ENCODE peak calls at places on chromosomes 6 and 20, in five cellular contexts. T, F, Y, H and M are unnamed samples.

GRCh38 chr6:684831-685636 is 7.9 kb downstream of the EXOC2 start:
- DNase-seq in T (no peak), Y (no peak), H (peak; percentile 40), F (no peak), M (no peak)

GRCh38 chr6:139334791-139335446 is 39.5 kb downstream of the CITED2 start:
- DNase-seq in H (peak; percentile 22), T (no peak), Y (no peak), F (no peak), M (no peak)

GRCh38 chr6:108737594-108738546 is 110.4 kb upstream of the ARMC2 start:
- DNase-seq in T (peak; percentile 84), Y (no peak), F (peak; percentile 86), H (peak; percentile 82), M (no peak)

GRCh38 chr6:111478064-111478476 is 4.9 kb downstream of the REV3L start:
- DNase-seq in T (peak; percentile 9), H (peak; percentile 65), Y (peak; percentile 28), F (no peak), M (no peak)

GRCh38 chr6:84018453-84019061 is 15.0 kb upstream of the MRAP2 start:
- DNase-seq in F (peak; percentile 40), T (no peak), H (no peak), Y (no peak), M (no peak)

GRCh38 chr20:48845000-48845399 is 17.2 kb upstream of the PREX1 start:
- DNase-seq in H (no peak), Y (no peak), T (no peak), F (no peak), M (no peak)

GRCh38 chr20:555933-556332 is 12.3 kb upstream of the CSNK2A1 start:
- DNase-seq in F (no peak), Y (peak; percentile 81), H (no peak), T (no peak), M (no peak)

GRCh38 chr6:67210450-67210849 is 1424.6 kb upstream of the ADGRB3 start:
- DNase-seq in F (no peak), Y (no peak), T (no peak), H (no peak), M (no peak)

GRCh38 chr6:7770111-7770510 is 44.2 kb downstream of the BMP6 start:
- DNase-seq in F (no peak), Y (no peak), T (no peak), H (no peak), M (peak; percentile 6)

GRCh38 chr20:44938637-44939036 is 21.6 kb downstream of the TOMM34 start:
- DNase-seq in Y (no peak), T (no peak), F (no peak), H (peak; percentile 36), M (no peak)

GRCh38 chr6:89986650-89987074 is 92.4 kb downstream of the GJA10 start:
- DNase-seq in T (no peak), H (no peak), F (no peak), Y (no peak), M (no peak)

DNA sequence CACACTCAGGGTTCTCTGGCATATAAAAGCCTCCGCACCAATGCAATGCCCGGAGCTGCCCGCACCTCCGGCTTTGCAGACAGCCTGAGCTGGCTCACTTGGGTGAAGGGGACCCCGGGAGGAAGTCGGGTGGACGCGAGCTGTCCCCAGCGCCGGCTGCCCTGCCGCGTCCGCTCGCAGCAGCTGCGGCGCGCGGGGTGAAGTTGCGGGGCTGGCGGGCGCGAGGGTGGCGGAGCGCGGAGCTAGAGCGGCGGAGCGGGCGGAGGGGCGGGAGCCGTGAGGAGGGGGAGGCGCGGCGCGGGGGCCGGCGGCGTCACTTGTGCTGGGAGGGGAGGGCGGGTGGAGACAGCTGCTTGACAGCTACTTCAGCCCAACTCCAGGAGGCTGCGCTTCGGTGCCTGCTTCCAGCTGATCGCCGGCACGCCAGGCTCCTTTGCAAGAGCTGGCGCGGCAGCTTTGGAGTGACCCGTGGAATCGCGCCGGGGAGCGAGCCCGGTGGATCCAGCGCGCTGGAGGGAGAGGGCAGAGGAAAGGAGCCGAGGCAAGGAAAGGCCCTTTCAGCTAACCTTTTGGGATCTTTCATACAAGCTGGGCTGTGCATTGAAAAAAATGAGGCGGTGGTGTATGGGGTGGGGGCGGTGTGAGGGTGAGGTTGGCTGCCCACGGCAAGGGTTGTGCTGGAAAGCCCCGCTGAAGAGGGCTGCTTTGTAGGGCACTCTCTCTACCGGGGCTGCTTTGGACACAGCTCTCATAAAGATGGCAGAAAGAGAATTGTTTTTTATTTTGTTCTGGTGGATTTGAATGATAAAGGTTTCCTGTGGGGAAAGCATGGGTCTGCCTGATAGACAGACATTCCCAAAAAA is 24.7 kb downstream of the RIPOR2 start:
- DNase-seq in H (peak; percentile 23), F (no peak), Y (no peak), T (peak; percentile 28), M (no peak)
- TF ChIP-seq EZH2 in H (peak; percentile 71), F (no peak), Y (no peak), T (no peak), M (no peak)

GRCh38 chr6:106461084-106461483 is 100.6 kb downstream of the CRYBG1 start:
- DNase-seq in F (no peak), T (no peak), H (no peak), Y (no peak), M (no peak)

GRCh38 chr6:106458021-106458986 is 97.8 kb downstream of the CRYBG1 start:
- DNase-seq in Y (no peak), F (no peak), T (no peak), H (no peak), M (no peak)

GRCh38 chr6:106466211-106466610 is 105.7 kb downstream of the CRYBG1 start:
- DNase-seq in F (no peak), H (no peak), T (no peak), Y (no peak), M (no peak)

GRCh38 chr6:106462923-106463557 is 102.5 kb downstream of the CRYBG1 start:
- DNase-seq in H (no peak), T (no peak), F (no peak), Y (peak; percentile 81), M (no peak)

DNA sequence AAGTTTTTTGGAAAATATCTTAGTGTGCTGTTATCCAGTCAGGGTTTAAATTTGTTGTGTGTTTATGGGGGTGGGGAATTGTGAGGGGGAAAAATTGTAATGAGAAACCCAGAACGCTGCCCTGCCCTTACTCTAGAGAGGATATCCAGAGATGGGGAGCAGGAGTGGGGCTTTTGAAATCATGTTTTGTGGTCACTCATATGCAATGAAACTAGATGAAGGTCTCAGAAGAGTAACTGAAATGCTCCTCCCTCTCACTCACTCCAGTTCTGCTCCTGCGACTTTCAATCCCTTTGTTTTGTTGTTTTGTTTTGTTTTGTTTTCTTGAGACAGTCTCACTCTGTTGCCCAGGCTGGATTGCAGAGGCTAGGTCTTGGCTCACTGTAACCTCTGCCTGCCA is 100.0 kb downstream of the CRYBG1 start:
- DNase-seq in F (no peak), T (no peak), H (no peak), Y (no peak), M (no peak)
- TF ChIP-seq EZH2 in F (no peak), T (no peak), H (no peak), Y (no peak), M (no peak)

DNA sequence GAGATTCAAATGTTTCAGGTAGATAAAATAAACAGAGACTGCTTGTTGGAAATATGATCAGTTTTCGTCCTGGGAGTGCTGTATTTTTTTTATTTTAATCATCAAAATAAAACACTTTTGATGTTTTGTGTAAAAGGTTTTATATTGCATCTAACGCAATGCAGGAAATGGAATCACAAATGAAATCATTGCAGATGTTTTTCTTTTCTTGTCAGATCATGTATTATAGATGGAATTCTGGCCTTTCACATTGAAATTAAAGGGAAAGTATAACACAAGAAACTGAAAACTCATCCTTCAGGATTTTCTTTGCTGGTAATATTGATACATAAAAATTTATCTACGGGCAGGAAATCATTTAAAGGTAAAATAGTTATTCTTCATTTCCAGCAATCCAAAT is 482.1 kb upstream of the MANEA start:
- DNase-seq in F (no peak), Y (no peak), T (no peak), H (no peak), M (no peak)
- TF ChIP-seq EZH2 in F (no peak), Y (no peak), T (no peak), H (no peak), M (no peak)

GRCh38 chr6:125793280-125793679 is 2.5 kb downstream of the NCOA7 start:
- DNase-seq in Y (no peak), T (no peak), H (peak; percentile 72), F (no peak), M (no peak)

GRCh38 chr6:125792172-125792571 is 1.4 kb downstream of the NCOA7 start:
- DNase-seq in T (no peak), F (no peak), H (no peak), Y (no peak), M (no peak)

GRCh38 chr6:125791820-125792165 is 1.0 kb downstream of the NCOA7 start:
- DNase-seq in H (no peak), T (no peak), Y (no peak), F (no peak), M (no peak)

GRCh38 chr6:125793863-125794262 is 3.1 kb downstream of the NCOA7 start:
- DNase-seq in F (no peak), H (peak; percentile 88), T (no peak), Y (no peak), M (no peak)

GRCh38 chr6:125792680-125793079 is 1.9 kb downstream of the NCOA7 start:
- DNase-seq in Y (no peak), T (no peak), H (peak; percentile 86), F (no peak), M (no peak)
- TF ChIP-seq EZH2 in Y (no peak), T (no peak), H (no peak), F (no peak), M (no peak)

GRCh38 chr6:2016040-2016439 is 229.4 kb downstream of the GMDS start:
- DNase-seq in H (no peak), T (no peak), F (no peak), Y (no peak), M (no peak)

GRCh38 chr6:2026133-2026532 is 219.3 kb downstream of the GMDS start:
- DNase-seq in T (no peak), H (no peak), F (no peak), Y (no peak), M (no peak)

GRCh38 chr6:2021713-2022125 is 223.7 kb downstream of the GMDS start:
- DNase-seq in T (peak; percentile 62), F (no peak), Y (no peak), H (peak; percentile 48), M (no peak)

GRCh38 chr6:2019051-2019450 is 226.4 kb downstream of the GMDS start:
- DNase-seq in H (no peak), T (no peak), F (no peak), Y (no peak), M (no peak)

GRCh38 chr6:2020909-2021308 is 224.5 kb downstream of the GMDS start:
- DNase-seq in F (no peak), H (peak; percentile 66), Y (no peak), T (no peak), M (peak; percentile 48)
- TF ChIP-seq EZH2 in F (no peak), H (no peak), Y (no peak), T (no peak), M (no peak)